ENCODE peak calls at places on chromosomes 3 and 15, in six cellular contexts. B is right lobe of liver, D is cardiac muscle cell, L is GM23248, Y is ovary, U is neuronal stem cell. Z is an unnamed sample. For H3K4me1 and H3K27me3, the result is how much of the 10 kb centered on the place peaks cover.

GRCh38 chr15:92839696-92840095 is 60.4 kb upstream of the CHD2 start:
- DNase-seq in B (no peak), D (no peak), L (no peak), Y (no peak), U (no peak), Z (no peak)

GRCh38 chr15:35208353-35208752 is 123.3 kb upstream of the NANOGP8 start:
- DNase-seq in B (no peak), D (no peak), L (no peak), Y (no peak), U (no peak), Z (no peak)

GRCh38 chr3:155417119-155417517 is 123.6 kb upstream of the STRIT1 start:
- DNase-seq in B (no peak), D (no peak), L (no peak), Y (no peak), U (no peak), Z (no peak)

GRCh38 chr3:108311797-108312196 is 15.4 kb downstream of the HHLA2 start:
- DNase-seq in B (no peak), D (no peak), L (no peak), Y (no peak), U (no peak), Z (no peak)

GRCh38 chr3:105367406-105368213 is 901 bp downstream of the ALCAM start:
- DNase-seq in B (peak), D (peak), L (peak), Y (peak), U (peak), Z (peak)

GRCh38 chr3:61926913-61927312 is 365.5 kb downstream of the PTPRG start:
- DNase-seq in B (no peak), D (no peak), L (peak), Y (no peak), U (no peak), Z (no peak)

GRCh38 chr3:41681479-41681878 is 280.4 kb downstream of the ULK4 start:
- DNase-seq in B (no peak), D (peak), L (peak), Y (no peak), U (no peak), Z (no peak)

GRCh38 chr3:10404876-10405275 is 84.0 kb upstream of the SEC13 start:
- DNase-seq in B (no peak), D (no peak), L (no peak), Y (no peak), U (no peak), Z (no peak)

GRCh38 chr15:58342508-58342907 is 89.3 kb upstream of the LIPC start:
- DNase-seq in B (no peak), D (no peak), L (no peak), Y (no peak), U (no peak), Z (no peak)

GRCh38 chr15:80514071-80514780 is 110.0 kb downstream of the ARNT2 start:
- DNase-seq in B (no peak), D (no peak), L (peak), Y (no peak), U (no peak), Z (no peak)

GRCh38 chr3:4290272-4290893 is 12.8 kb upstream of the SETMAR start:
- DNase-seq in B (no peak), D (peak), L (peak), Y (no peak), U (peak), Z (no peak)

DNA sequence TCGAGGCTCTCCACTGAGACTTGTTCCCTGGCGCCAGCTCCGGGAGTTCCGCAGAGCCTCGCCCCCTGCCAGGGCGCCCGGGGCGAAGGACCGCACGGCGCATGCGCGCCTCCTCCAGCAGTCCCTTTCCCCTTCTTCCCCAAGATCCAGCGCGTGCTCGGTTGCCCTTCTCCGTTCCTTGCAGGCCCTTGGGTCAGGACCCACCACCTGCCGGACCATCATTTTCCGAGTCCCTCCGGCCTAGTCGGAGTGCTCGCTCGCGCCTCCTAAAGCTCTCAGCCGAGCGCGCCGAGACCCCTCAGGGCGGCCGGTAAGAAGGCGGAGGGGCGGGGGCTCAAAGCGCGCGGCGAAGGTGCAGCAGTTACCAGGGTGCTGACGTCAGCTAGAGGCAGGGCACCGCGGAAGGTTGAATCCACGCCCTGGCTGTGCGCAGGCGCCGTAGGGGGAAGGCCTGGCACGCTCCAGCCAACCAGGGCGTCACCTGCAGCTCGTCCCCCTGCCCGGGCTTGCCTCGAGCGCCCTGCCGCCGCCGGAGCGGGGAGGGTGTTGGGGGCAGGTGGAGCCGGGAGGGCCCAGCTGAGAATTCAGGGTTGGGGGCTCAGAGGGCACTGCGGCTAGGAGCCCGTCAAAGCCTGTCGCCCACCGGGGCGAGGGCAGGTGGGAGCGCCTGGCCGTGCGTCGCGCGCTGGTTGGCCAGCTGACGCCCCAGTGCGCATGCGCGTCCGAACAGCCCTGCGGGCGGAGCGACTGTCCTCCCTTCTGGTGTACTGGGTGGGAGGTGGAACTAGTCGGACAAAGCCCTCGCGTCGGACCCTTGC is at the start of gene TCAIM:
- DNase-seq in B (peak), D (peak), L (peak), Y (peak), U (peak), Z (peak)
- H3K4me3 ChIP-seq in B (peak), D (peak), L (peak), Y (peak), U (peak), Z (peak)

GRCh38 chr3:107206141-107206540 is 171.1 kb upstream of the CCDC54 start:
- DNase-seq in B (no peak), D (peak), L (peak), Y (no peak), U (peak), Z (no peak)

GRCh38 chr3:107206945-107207344 is 170.3 kb upstream of the CCDC54 start:
- DNase-seq in B (no peak), D (no peak), L (peak), Y (no peak), U (no peak), Z (no peak)

GRCh38 chr3:107209302-107210060 is 167.8 kb upstream of the CCDC54 start:
- DNase-seq in B (no peak), D (no peak), L (no peak), Y (no peak), U (no peak), Z (no peak)

GRCh38 chr3:107208100-107208499 is 169.1 kb upstream of the CCDC54 start:
- DNase-seq in B (no peak), D (peak), L (peak), Y (no peak), U (peak), Z (no peak)

DNA sequence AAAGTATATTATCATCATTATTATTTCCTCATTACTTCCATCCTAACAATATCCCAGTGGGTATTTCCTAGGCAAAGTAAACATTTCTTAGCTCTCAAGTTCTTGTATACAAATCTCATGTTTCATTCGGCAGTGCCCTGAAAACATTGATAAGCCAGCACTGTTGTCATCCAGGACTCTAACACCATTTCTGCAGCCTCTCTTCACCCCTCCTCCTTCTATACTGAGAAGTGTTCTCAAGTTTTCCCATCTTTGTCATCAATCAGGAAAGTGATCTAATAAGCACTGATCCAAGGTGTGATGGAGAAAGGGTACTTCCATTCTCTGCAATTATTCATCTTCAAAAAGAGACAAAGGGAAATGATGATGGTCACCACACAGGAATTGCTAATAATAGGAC is 168.4 kb upstream of the CCDC54 start:
- DNase-seq in B (no peak), D (no peak), L (no peak), Y (no peak), U (no peak), Z (no peak)
- H3K4me1 ChIP-seq in B (under half), D (under half), L (under half), Y (under half), U (under half), Z (under half)

DNA sequence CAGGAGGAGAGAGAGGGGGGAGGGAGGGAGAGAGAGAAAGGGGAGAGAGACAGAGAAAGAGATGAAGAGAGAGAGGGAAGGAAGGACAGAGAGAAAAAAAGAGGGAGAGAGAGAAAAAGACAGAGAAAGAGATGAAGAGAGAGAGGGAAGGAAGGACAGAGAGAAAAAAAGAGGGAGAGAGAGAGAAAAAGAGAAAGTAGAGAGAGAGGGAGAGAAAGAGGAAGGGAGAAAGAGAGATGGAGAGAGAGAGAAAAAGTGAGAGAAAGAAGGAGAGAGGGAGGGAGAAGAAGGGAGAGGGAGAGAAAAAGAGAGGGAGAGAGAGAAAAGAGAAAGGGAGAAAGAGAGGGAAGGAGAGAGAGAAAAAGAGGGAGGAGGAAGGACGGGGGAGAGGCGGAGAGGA is 204.2 kb downstream of the SV2B start:
- DNase-seq in B (no peak), D (no peak), L (no peak), Y (no peak), U (no peak), Z (no peak)
- H3K27me3 ChIP-seq in B (under half), D (under half), L (half or more), Y (under half), U (under half), Z (under half)

GRCh38 chr3:86986666-86987420 is 4.1 kb downstream of the VGLL3 start:
- DNase-seq in B (no peak), D (no peak), L (peak), Y (no peak), U (no peak), Z (no peak)

GRCh38 chr3:86988986-86989385 is 2.0 kb downstream of the VGLL3 start:
- DNase-seq in B (no peak), D (no peak), L (peak), Y (no peak), U (no peak), Z (no peak)

GRCh38 chr3:86985427-86985826 is 5.5 kb downstream of the VGLL3 start:
- DNase-seq in B (no peak), D (no peak), L (no peak), Y (no peak), U (no peak), Z (no peak)

GRCh38 chr3:86988235-86988634 is 2.7 kb downstream of the VGLL3 start:
- DNase-seq in B (no peak), D (no peak), L (peak), Y (no peak), U (no peak), Z (no peak)

GRCh38 chr3:86987421-86987715 is 3.6 kb downstream of the VGLL3 start:
- DNase-seq in B (no peak), D (no peak), L (peak), Y (no peak), U (no peak), Z (no peak)
- H3K4me3 ChIP-seq in B (no peak), D (no peak), L (peak), Y (no peak), U (no peak), Z (peak)

GRCh38 chr3:189512824-189513223 is 118.4 kb upstream of the TP63 start:
- DNase-seq in B (no peak), D (no peak), L (no peak), Y (no peak), U (no peak), Z (no peak)
- H3K4me1 ChIP-seq in B (under half), D (under half), L (under half), Y (under half), U (under half), Z (under half)